ENCODE peak calls at places on chromosomes 3 and 15, in four cellular contexts. One of them, this sample, is unnamed.

GRCh38 chr3:196962108-196962929 is 6.3 kb downstream of the PIGZ start:
- DNase-seq in K562: no peak
- DNase-seq in HepG2: peak; percentile 91
- DNase-seq in WTC11: no peak
- DNase-seq in this sample: no peak

GRCh38 chr15:99507732-99508571 is 57.8 kb upstream of the MEF2A start:
- DNase-seq in HepG2: no peak
- DNase-seq in K562: no peak
- DNase-seq in WTC11: no peak
- DNase-seq in this sample: no peak

GRCh38 chr15:78906310-78906608 is 33.6 kb downstream of the MORF4L1 start:
- DNase-seq in HepG2: peak; percentile 30
- DNase-seq in K562: no peak
- DNase-seq in WTC11: no peak
- DNase-seq in this sample: no peak

GRCh38 chr3:141268791-141269190 is 37.2 kb downstream of the PXYLP1 start:
- DNase-seq in K562: no peak
- DNase-seq in WTC11: no peak
- DNase-seq in HepG2: no peak
- DNase-seq in this sample: no peak

GRCh38 chr15:90819850-90820249 is 48.5 kb upstream of the FURIN start:
- DNase-seq in K562: no peak
- DNase-seq in HepG2: no peak
- DNase-seq in WTC11: no peak
- DNase-seq in this sample: no peak

GRCh38 chr3:64530434-64531049 is 157.3 kb downstream of the ADAMTS9 start:
- DNase-seq in WTC11: peak; percentile 75
- DNase-seq in K562: peak; percentile 25
- DNase-seq in HepG2: peak; percentile 18
- DNase-seq in this sample: peak; percentile 59

GRCh38 chr3:126913524-126913923 is 69.4 kb upstream of the PLXNA1 start:
- DNase-seq in HepG2: no peak
- DNase-seq in WTC11: no peak
- DNase-seq in K562: no peak
- DNase-seq in this sample: no peak

GRCh38 chr3:175608351-175608750 is 749.2 kb downstream of the NAALADL2 start:
- DNase-seq in HepG2: no peak
- DNase-seq in WTC11: no peak
- DNase-seq in K562: no peak
- DNase-seq in this sample: no peak

GRCh38 chr3:182092662-182093262 is 381.0 kb downstream of the SOX2 start:
- DNase-seq in WTC11: no peak
- DNase-seq in K562: no peak
- DNase-seq in HepG2: no peak
- DNase-seq in this sample: no peak

GRCh38 chr15:68177747-68178146 is 27.4 kb downstream of the CALML4 start:
- DNase-seq in HepG2: no peak
- DNase-seq in K562: no peak
- DNase-seq in WTC11: no peak
- DNase-seq in this sample: no peak

GRCh38 chr3:82939491-82940097 is 1178.1 kb upstream of the GBE1 start:
- DNase-seq in HepG2: no peak
- DNase-seq in K562: no peak
- DNase-seq in WTC11: no peak
- DNase-seq in this sample: no peak

GRCh38 chr3:13318626-13319470 is 101.3 kb downstream of the NUP210 start:
- DNase-seq in K562: no peak
- DNase-seq in WTC11: no peak
- DNase-seq in HepG2: no peak
- DNase-seq in this sample: no peak

GRCh38 chr15:88624156-88624970 is 3.2 kb downstream of the AEN start:
- DNase-seq in HepG2: peak; percentile 58
- DNase-seq in K562: no peak
- DNase-seq in WTC11: no peak
- DNase-seq in this sample: peak; percentile 39

GRCh38 chr15:38893920-38894259 is 329.3 kb upstream of the RASGRP1 start:
- DNase-seq in HepG2: no peak
- DNase-seq in WTC11: no peak
- DNase-seq in K562: no peak
- DNase-seq in this sample: no peak

DNA sequence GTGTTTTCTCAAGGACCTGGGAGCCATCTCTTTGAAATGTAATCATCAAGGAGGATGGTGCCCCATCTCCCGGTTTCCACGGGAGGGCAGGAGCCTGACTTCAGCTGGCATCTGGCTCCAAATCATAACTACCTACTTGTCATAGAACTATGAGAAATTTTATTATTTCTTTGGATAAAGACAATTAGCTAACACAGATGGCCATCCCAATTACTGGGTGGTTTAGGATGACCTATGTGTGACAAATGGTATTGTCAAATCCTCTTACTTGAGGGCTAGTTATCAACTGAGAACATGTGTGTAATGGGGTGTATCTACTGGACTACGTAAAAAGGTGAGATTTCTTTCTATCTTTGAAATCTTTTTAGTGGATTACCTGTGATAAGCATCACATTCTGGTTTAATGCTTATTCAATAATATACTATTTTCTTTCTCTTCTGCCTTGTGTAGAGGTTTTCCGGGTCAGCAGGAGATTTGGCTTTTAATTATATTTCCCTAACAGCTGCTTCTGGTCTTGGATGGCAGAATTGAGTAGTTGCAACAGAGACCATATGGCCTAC is 15.3 kb upstream of the PARP14 start:
- DNase-seq in WTC11: no peak
- DNase-seq in K562: no peak
- DNase-seq in HepG2: no peak
- DNase-seq in this sample: no peak
- TF ChIP-seq ELF4 in WTC11: no peak
- TF ChIP-seq ELF4 in K562: no peak
- TF ChIP-seq ELF4 in HepG2: no peak
- TF ChIP-seq ELF4 in this sample: no peak

DNA sequence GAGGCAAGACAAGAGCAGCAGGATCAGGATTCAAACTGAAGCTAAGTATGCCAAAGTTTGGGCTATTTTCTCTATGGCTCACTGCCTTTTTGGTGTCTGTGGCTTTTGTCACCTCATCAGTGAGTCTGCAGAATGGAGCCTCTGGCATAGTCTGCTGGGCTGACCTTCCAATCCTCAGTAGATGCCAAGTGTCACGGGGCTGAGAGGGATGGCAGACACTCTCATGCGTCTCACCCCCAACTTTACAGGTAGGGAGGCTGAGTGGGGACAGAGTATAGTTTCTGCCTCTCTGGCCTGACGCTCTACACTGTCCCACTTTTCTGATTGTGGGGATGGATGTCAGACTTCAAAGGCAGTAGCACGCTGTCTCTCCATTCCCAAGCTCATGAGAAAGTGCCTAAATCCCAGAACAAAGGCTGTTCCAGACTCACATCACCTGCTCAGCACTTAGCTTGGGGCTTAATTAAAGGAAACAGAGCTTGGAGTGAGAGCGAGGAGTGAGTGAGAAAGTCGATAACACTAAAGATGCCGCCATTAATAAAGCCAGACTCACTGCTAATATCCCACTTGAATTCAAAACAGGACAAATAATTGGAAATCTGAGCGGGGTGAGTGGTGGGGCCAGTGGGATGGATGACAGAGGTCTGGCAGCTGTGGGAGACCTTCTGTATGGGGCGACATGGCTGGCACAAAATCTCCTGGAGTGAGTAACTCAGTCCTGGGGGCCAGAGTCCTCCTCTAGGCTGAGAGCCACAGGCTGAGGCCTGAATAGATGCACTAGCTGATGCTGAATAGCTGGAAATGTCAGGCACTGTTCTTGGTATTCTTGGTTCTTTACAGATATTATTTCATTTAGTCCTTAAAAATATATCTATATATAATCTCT is 78.4 kb upstream of the MRPS22 start:
- DNase-seq in K562: no peak
- DNase-seq in HepG2: no peak
- DNase-seq in WTC11: no peak
- DNase-seq in this sample: no peak
- TF ChIP-seq ELF4 in K562: no peak
- TF ChIP-seq ELF4 in HepG2: no peak
- TF ChIP-seq ELF4 in WTC11: no peak
- TF ChIP-seq ELF4 in this sample: no peak

GRCh38 chr15:83978588-83978987 is 257.0 kb upstream of the GOLGA6L4 start:
- DNase-seq in K562: no peak
- DNase-seq in HepG2: no peak
- DNase-seq in WTC11: no peak
- DNase-seq in this sample: no peak
- TF ChIP-seq ELF4 in K562: no peak
- TF ChIP-seq ELF4 in HepG2: no peak
- TF ChIP-seq ELF4 in WTC11: no peak
- TF ChIP-seq ELF4 in this sample: no peak

DNA sequence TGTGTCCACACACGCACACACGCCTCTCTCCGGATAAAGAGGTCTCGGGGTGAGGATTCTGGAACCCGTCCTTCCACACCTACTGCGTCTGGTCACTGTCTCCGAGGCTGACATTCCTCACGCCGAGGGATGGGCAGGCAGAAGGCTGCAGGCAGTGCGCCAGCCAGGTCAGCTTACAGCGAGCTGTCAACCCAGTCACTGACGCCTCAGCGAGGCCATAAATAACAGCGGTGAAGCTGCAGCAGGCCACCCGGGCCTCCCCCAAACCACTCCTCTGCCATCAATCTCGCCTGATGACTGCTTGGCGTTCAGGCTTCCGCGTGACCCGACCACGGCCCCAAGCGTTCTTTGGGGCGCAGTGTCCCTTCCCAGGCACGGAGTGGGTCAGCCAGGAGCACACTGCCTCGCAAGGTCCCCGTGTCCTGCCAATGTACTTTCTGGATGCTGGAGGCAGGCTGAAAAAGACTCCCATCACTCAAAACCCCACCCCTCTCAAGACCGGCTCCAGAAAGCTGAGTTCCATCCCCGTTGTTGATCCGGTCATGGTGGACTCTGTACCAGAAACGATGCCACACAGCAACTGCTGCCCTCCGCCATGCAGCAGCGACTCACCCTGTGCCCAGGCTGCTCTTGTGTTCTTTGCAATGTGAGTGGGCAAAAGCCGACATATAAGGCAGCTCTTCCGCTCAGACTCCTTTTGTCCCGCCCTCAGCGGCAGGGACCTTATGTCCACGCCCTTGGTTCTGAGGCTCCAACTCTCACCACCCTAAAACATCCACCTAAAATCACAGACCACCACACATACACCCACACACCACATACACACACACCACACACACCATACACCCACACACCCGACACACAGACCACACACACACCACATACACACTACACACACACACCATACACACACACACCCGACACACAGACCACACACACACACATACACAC is 27.1 kb downstream of the CPN2 start:
- DNase-seq in K562: peak; percentile 90
- DNase-seq in WTC11: no peak
- DNase-seq in HepG2: peak; percentile 59
- DNase-seq in this sample: peak; percentile 45
- TF ChIP-seq ELF4 in K562: peak; percentile 39
- TF ChIP-seq ELF4 in WTC11: no peak
- TF ChIP-seq ELF4 in HepG2: no peak
- TF ChIP-seq ELF4 in this sample: no peak

GRCh38 chr3:186705882-186706780 is 11.0 kb upstream of the KNG1 start:
- DNase-seq in HepG2: no peak
- DNase-seq in WTC11: no peak
- DNase-seq in K562: no peak
- DNase-seq in this sample: no peak

GRCh38 chr3:186713499-186713898 is 3.7 kb upstream of the KNG1 start:
- DNase-seq in HepG2: no peak
- DNase-seq in WTC11: no peak
- DNase-seq in K562: no peak
- DNase-seq in this sample: no peak

GRCh38 chr3:186708983-186709679 is 8.0 kb upstream of the KNG1 start:
- DNase-seq in HepG2: no peak
- DNase-seq in WTC11: no peak
- DNase-seq in K562: peak; percentile 34
- DNase-seq in this sample: no peak
- TF ChIP-seq ELF4 in HepG2: no peak
- TF ChIP-seq ELF4 in WTC11: no peak
- TF ChIP-seq ELF4 in K562: no peak
- TF ChIP-seq ELF4 in this sample: no peak